ENCODE peak calls at places on chromosome 20, in five cellular contexts. One of them, this sample, is unnamed.

GRCh38 chr20:48776306-48776705 is 51.5 kb downstream of the PREX1 start:
- DNase-seq in ELR: peak; percentile 86
- DNase-seq in kidney glomerular epithelial cell: no peak
- DNase-seq in DND-41: no peak
- DNase-seq in hepatocyte: no peak
- DNase-seq in this sample: no peak

GRCh38 chr20:32966382-32966781 is 37.9 kb downstream of the SUN5 start:
- DNase-seq in hepatocyte: no peak
- DNase-seq in kidney glomerular epithelial cell: no peak
- DNase-seq in ELR: no peak
- DNase-seq in DND-41: no peak
- DNase-seq in this sample: no peak

GRCh38 chr20:46070215-46070910 is 19.4 kb downstream of the NCOA5 start:
- DNase-seq in ELR: peak; percentile 65
- DNase-seq in kidney glomerular epithelial cell: peak; percentile 47
- DNase-seq in DND-41: no peak
- DNase-seq in hepatocyte: no peak
- DNase-seq in this sample: no peak

GRCh38 chr20:11143481-11143880 is 469.7 kb upstream of the JAG1 start:
- DNase-seq in DND-41: no peak
- DNase-seq in kidney glomerular epithelial cell: no peak
- DNase-seq in ELR: no peak
- DNase-seq in hepatocyte: no peak
- DNase-seq in this sample: no peak

GRCh38 chr20:16514145-16514544 is 59.1 kb downstream of the KIF16B start:
- DNase-seq in DND-41: no peak
- DNase-seq in kidney glomerular epithelial cell: no peak
- DNase-seq in ELR: no peak
- DNase-seq in hepatocyte: no peak
- DNase-seq in this sample: no peak

GRCh38 chr20:6492396-6493055 is 275.0 kb upstream of the BMP2 start:
- DNase-seq in DND-41: no peak
- DNase-seq in kidney glomerular epithelial cell: peak; percentile 59
- DNase-seq in ELR: no peak
- DNase-seq in hepatocyte: peak; percentile 78
- DNase-seq in this sample: no peak

GRCh38 chr20:57398231-57398821 is 7.1 kb downstream of the RBM38 start:
- DNase-seq in kidney glomerular epithelial cell: no peak
- DNase-seq in DND-41: peak; percentile 95
- DNase-seq in ELR: no peak
- DNase-seq in hepatocyte: no peak
- DNase-seq in this sample: no peak

GRCh38 chr20:35387334-35387733 is 24.4 kb downstream of the UQCC1 start:
- DNase-seq in kidney glomerular epithelial cell: peak; percentile 43
- DNase-seq in hepatocyte: no peak
- DNase-seq in DND-41: no peak
- DNase-seq in ELR: peak; percentile 81
- DNase-seq in this sample: peak; percentile 27

GRCh38 chr20:43949741-43950618 is 35.3 kb downstream of the TOX2 start:
- DNase-seq in ELR: no peak
- DNase-seq in hepatocyte: no peak
- DNase-seq in DND-41: peak; percentile 97
- DNase-seq in kidney glomerular epithelial cell: no peak
- DNase-seq in this sample: no peak

GRCh38 chr20:61293951-61294350 is 41.9 kb downstream of the CDH4 start:
- DNase-seq in ELR: no peak
- DNase-seq in kidney glomerular epithelial cell: no peak
- DNase-seq in hepatocyte: no peak
- DNase-seq in DND-41: no peak
- DNase-seq in this sample: no peak

This sample was measured in HTR-8/SVneo.